ENCODE peak calls at places on chromosomes 3 and 15, in eight cellular contexts. One of them, this sample, is unnamed.

GRCh38 chr15:36294359-36294758 is 285.1 kb upstream of the CDIN1 start:
- DNase-seq in epithelial cell of esophagus: no peak
- DNase-seq in astrocyte of the spinal cord: peak
- DNase-seq in neuronal stem cell: no peak
- DNase-seq in PC-9: no peak
- DNase-seq in right atrium auricular region: no peak
- DNase-seq in fibroblast of pulmonary artery: no peak
- DNase-seq in AG04450: no peak
- DNase-seq in this sample: peak

GRCh38 chr15:101651753-101652097 is 456 bp downstream of the TM2D3 start:
- DNase-seq in epithelial cell of esophagus: peak
- DNase-seq in astrocyte of the spinal cord: peak
- DNase-seq in neuronal stem cell: no peak
- DNase-seq in PC-9: no peak
- DNase-seq in right atrium auricular region: no peak
- DNase-seq in fibroblast of pulmonary artery: no peak
- DNase-seq in AG04450: no peak
- DNase-seq in this sample: no peak

GRCh38 chr15:51226813-51227212 is 111.6 kb downstream of the CYP19A1 start:
- DNase-seq in epithelial cell of esophagus: no peak
- DNase-seq in astrocyte of the spinal cord: no peak
- DNase-seq in neuronal stem cell: no peak
- DNase-seq in PC-9: no peak
- DNase-seq in right atrium auricular region: no peak
- DNase-seq in fibroblast of pulmonary artery: no peak
- DNase-seq in AG04450: no peak
- DNase-seq in this sample: no peak

GRCh38 chr3:174483254-174483653 is 375.9 kb upstream of the NAALADL2 start:
- DNase-seq in epithelial cell of esophagus: no peak
- DNase-seq in astrocyte of the spinal cord: no peak
- DNase-seq in neuronal stem cell: no peak
- DNase-seq in PC-9: no peak
- DNase-seq in right atrium auricular region: no peak
- DNase-seq in fibroblast of pulmonary artery: no peak
- DNase-seq in AG04450: no peak
- DNase-seq in this sample: no peak

GRCh38 chr3:159839561-159840379 is 148.9 kb upstream of the IL12A start:
- DNase-seq in epithelial cell of esophagus: peak
- DNase-seq in astrocyte of the spinal cord: peak
- DNase-seq in neuronal stem cell: peak
- DNase-seq in PC-9: no peak
- DNase-seq in right atrium auricular region: no peak
- DNase-seq in fibroblast of pulmonary artery: no peak
- DNase-seq in AG04450: no peak
- DNase-seq in this sample: no peak

GRCh38 chr3:193782280-193782654 is 189.3 kb downstream of the OPA1 start:
- DNase-seq in epithelial cell of esophagus: peak
- DNase-seq in astrocyte of the spinal cord: peak
- DNase-seq in neuronal stem cell: no peak
- DNase-seq in PC-9: peak
- DNase-seq in right atrium auricular region: no peak
- DNase-seq in fibroblast of pulmonary artery: peak
- DNase-seq in AG04450: no peak
- DNase-seq in this sample: peak

GRCh38 chr15:28977377-28978010 is 91.7 kb downstream of the APBA2 start:
- DNase-seq in epithelial cell of esophagus: peak
- DNase-seq in astrocyte of the spinal cord: peak
- DNase-seq in neuronal stem cell: no peak
- DNase-seq in PC-9: no peak
- DNase-seq in right atrium auricular region: peak
- DNase-seq in fibroblast of pulmonary artery: peak
- DNase-seq in AG04450: peak
- DNase-seq in this sample: no peak

GRCh38 chr3:121998030-121998580 is 23.9 kb downstream of the ILDR1 start:
- DNase-seq in epithelial cell of esophagus: peak
- DNase-seq in astrocyte of the spinal cord: peak
- DNase-seq in neuronal stem cell: no peak
- DNase-seq in PC-9: no peak
- DNase-seq in right atrium auricular region: no peak
- DNase-seq in fibroblast of pulmonary artery: peak
- DNase-seq in AG04450: no peak
- DNase-seq in this sample: no peak

GRCh38 chr3:65830948-65831732 is 207.6 kb downstream of the MAGI1 start:
- DNase-seq in epithelial cell of esophagus: no peak
- DNase-seq in astrocyte of the spinal cord: no peak
- DNase-seq in neuronal stem cell: no peak
- DNase-seq in PC-9: no peak
- DNase-seq in right atrium auricular region: no peak
- DNase-seq in fibroblast of pulmonary artery: peak
- DNase-seq in AG04450: no peak
- DNase-seq in this sample: no peak

GRCh38 chr15:40094156-40094555 is 14.5 kb downstream of the BMF start:
- DNase-seq in epithelial cell of esophagus: no peak
- DNase-seq in astrocyte of the spinal cord: no peak
- DNase-seq in neuronal stem cell: no peak
- DNase-seq in PC-9: no peak
- DNase-seq in right atrium auricular region: no peak
- DNase-seq in fibroblast of pulmonary artery: no peak
- DNase-seq in AG04450: no peak
- DNase-seq in this sample: no peak

GRCh38 chr3:197427013-197427412 is 128.6 kb upstream of the DLG1 start:
- DNase-seq in epithelial cell of esophagus: no peak
- DNase-seq in astrocyte of the spinal cord: no peak
- DNase-seq in neuronal stem cell: no peak
- DNase-seq in PC-9: no peak
- DNase-seq in right atrium auricular region: no peak
- DNase-seq in fibroblast of pulmonary artery: no peak
- DNase-seq in AG04450: no peak
- DNase-seq in this sample: no peak

GRCh38 chr3:50156991-50157493 is 1.9 kb downstream of the SEMA3F start:
- DNase-seq in epithelial cell of esophagus: peak
- DNase-seq in astrocyte of the spinal cord: no peak
- DNase-seq in neuronal stem cell: no peak
- DNase-seq in PC-9: no peak
- DNase-seq in right atrium auricular region: no peak
- DNase-seq in fibroblast of pulmonary artery: peak
- DNase-seq in AG04450: no peak
- DNase-seq in this sample: peak

GRCh38 chr15:56653082-56653481 is 80.2 kb downstream of the ZNF280D start:
- DNase-seq in epithelial cell of esophagus: no peak
- DNase-seq in astrocyte of the spinal cord: no peak
- DNase-seq in neuronal stem cell: no peak
- DNase-seq in PC-9: no peak
- DNase-seq in right atrium auricular region: no peak
- DNase-seq in fibroblast of pulmonary artery: no peak
- DNase-seq in AG04450: no peak
- DNase-seq in this sample: no peak
- H3K4me3 ChIP-seq in epithelial cell of esophagus: no peak
- H3K4me3 ChIP-seq in astrocyte of the spinal cord: no peak
- H3K4me3 ChIP-seq in neuronal stem cell: no peak
- H3K4me3 ChIP-seq in PC-9: no peak
- H3K4me3 ChIP-seq in right atrium auricular region: no peak
- H3K4me3 ChIP-seq in fibroblast of pulmonary artery: no peak
- H3K4me3 ChIP-seq in AG04450: no peak
- H3K4me3 ChIP-seq in this sample: no peak

GRCh38 chr3:52227766-52228165 is 2.3 kb upstream of the TLR9 start:
- DNase-seq in epithelial cell of esophagus: no peak
- DNase-seq in astrocyte of the spinal cord: no peak
- DNase-seq in neuronal stem cell: no peak
- DNase-seq in PC-9: no peak
- DNase-seq in right atrium auricular region: no peak
- DNase-seq in fibroblast of pulmonary artery: no peak
- DNase-seq in AG04450: no peak
- DNase-seq in this sample: no peak

GRCh38 chr3:52226229-52226817 is 878 bp upstream of the TLR9 start:
- DNase-seq in epithelial cell of esophagus: no peak
- DNase-seq in astrocyte of the spinal cord: no peak
- DNase-seq in neuronal stem cell: no peak
- DNase-seq in PC-9: no peak
- DNase-seq in right atrium auricular region: no peak
- DNase-seq in fibroblast of pulmonary artery: no peak
- DNase-seq in AG04450: no peak
- DNase-seq in this sample: no peak

GRCh38 chr3:52228266-52228665 is 2.8 kb upstream of the TLR9 start:
- DNase-seq in epithelial cell of esophagus: no peak
- DNase-seq in astrocyte of the spinal cord: no peak
- DNase-seq in neuronal stem cell: no peak
- DNase-seq in PC-9: no peak
- DNase-seq in right atrium auricular region: no peak
- DNase-seq in fibroblast of pulmonary artery: no peak
- DNase-seq in AG04450: no peak
- DNase-seq in this sample: no peak

GRCh38 chr3:52225452-52226228 is at the start of gene TLR9:
- DNase-seq in epithelial cell of esophagus: no peak
- DNase-seq in astrocyte of the spinal cord: no peak
- DNase-seq in neuronal stem cell: no peak
- DNase-seq in PC-9: no peak
- DNase-seq in right atrium auricular region: no peak
- DNase-seq in fibroblast of pulmonary artery: no peak
- DNase-seq in AG04450: no peak
- DNase-seq in this sample: no peak

DNA sequence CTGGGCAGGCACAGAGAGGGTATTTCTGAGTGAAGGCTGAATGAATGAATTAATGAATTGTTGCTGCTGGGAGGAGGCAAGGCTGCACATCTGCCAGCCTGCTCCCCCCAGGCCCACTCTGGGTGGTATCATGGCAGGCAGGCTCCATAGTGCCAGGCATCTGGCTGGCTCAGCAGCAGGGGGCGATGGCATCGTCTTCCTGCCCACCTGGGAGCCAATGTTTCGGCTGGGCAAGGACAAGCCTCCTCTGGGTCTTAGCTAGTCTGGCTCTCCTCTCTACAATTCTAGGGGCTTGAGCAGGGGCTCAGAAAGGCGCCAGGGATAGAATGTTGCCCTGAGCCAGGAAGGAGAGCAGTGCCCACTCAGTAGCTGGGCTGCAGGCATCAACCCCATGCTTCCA is 1.7 kb upstream of the TLR9 start:
- DNase-seq in epithelial cell of esophagus: no peak
- DNase-seq in astrocyte of the spinal cord: no peak
- DNase-seq in neuronal stem cell: no peak
- DNase-seq in PC-9: no peak
- DNase-seq in right atrium auricular region: no peak
- DNase-seq in fibroblast of pulmonary artery: no peak
- DNase-seq in AG04450: no peak
- DNase-seq in this sample: no peak
- H3K4me3 ChIP-seq in epithelial cell of esophagus: no peak
- H3K4me3 ChIP-seq in astrocyte of the spinal cord: no peak
- H3K4me3 ChIP-seq in neuronal stem cell: no peak
- H3K4me3 ChIP-seq in PC-9: no peak
- H3K4me3 ChIP-seq in right atrium auricular region: no peak
- H3K4me3 ChIP-seq in fibroblast of pulmonary artery: no peak
- H3K4me3 ChIP-seq in AG04450: no peak
- H3K4me3 ChIP-seq in this sample: no peak

GRCh38 chr3:60107275-60107674 is 1057.5 kb upstream of the CFAP20DC start:
- DNase-seq in epithelial cell of esophagus: no peak
- DNase-seq in astrocyte of the spinal cord: no peak
- DNase-seq in neuronal stem cell: no peak
- DNase-seq in PC-9: no peak
- DNase-seq in right atrium auricular region: no peak
- DNase-seq in fibroblast of pulmonary artery: no peak
- DNase-seq in AG04450: no peak
- DNase-seq in this sample: no peak

GRCh38 chr3:60102154-60102553 is 1052.3 kb upstream of the CFAP20DC start:
- DNase-seq in epithelial cell of esophagus: no peak
- DNase-seq in astrocyte of the spinal cord: no peak
- DNase-seq in neuronal stem cell: no peak
- DNase-seq in PC-9: no peak
- DNase-seq in right atrium auricular region: no peak
- DNase-seq in fibroblast of pulmonary artery: no peak
- DNase-seq in AG04450: no peak
- DNase-seq in this sample: no peak

GRCh38 chr3:60101628-60102027 is 1051.8 kb upstream of the CFAP20DC start:
- DNase-seq in epithelial cell of esophagus: no peak
- DNase-seq in astrocyte of the spinal cord: no peak
- DNase-seq in neuronal stem cell: no peak
- DNase-seq in PC-9: no peak
- DNase-seq in right atrium auricular region: no peak
- DNase-seq in fibroblast of pulmonary artery: peak
- DNase-seq in AG04450: no peak
- DNase-seq in this sample: no peak

DNA sequence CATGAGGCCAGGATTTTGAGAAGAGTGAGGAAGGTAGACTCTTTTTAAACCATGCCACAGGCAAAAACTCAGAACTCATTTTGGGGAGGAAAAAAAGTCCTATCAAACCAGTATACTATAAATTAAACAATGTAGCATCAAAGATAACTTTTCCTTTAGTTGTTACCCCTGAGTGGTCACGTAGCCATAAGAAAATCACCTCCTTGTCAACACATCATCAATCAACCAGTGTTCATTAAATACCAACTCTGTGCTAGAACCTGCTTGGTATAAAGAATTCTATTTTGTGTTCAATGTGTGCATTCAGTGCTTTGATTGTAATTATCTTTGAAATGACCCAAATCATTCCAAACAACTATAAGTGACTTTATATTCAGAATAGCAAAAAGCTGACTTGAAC is 1054.2 kb upstream of the CFAP20DC start:
- DNase-seq in epithelial cell of esophagus: no peak
- DNase-seq in astrocyte of the spinal cord: no peak
- DNase-seq in neuronal stem cell: no peak
- DNase-seq in PC-9: no peak
- DNase-seq in right atrium auricular region: no peak
- DNase-seq in fibroblast of pulmonary artery: no peak
- DNase-seq in AG04450: no peak
- DNase-seq in this sample: no peak
- H3K4me3 ChIP-seq in epithelial cell of esophagus: no peak
- H3K4me3 ChIP-seq in astrocyte of the spinal cord: no peak
- H3K4me3 ChIP-seq in neuronal stem cell: no peak
- H3K4me3 ChIP-seq in PC-9: no peak
- H3K4me3 ChIP-seq in right atrium auricular region: no peak
- H3K4me3 ChIP-seq in fibroblast of pulmonary artery: no peak
- H3K4me3 ChIP-seq in AG04450: no peak
- H3K4me3 ChIP-seq in this sample: no peak

GRCh38 chr3:78979083-78979482 is 788.7 kb downstream of the ROBO1 start:
- DNase-seq in epithelial cell of esophagus: no peak
- DNase-seq in astrocyte of the spinal cord: no peak
- DNase-seq in neuronal stem cell: peak
- DNase-seq in PC-9: no peak
- DNase-seq in right atrium auricular region: no peak
- DNase-seq in fibroblast of pulmonary artery: no peak
- DNase-seq in AG04450: no peak
- DNase-seq in this sample: no peak

GRCh38 chr3:78974181-78974770 is 793.5 kb downstream of the ROBO1 start:
- DNase-seq in epithelial cell of esophagus: peak
- DNase-seq in astrocyte of the spinal cord: peak
- DNase-seq in neuronal stem cell: no peak
- DNase-seq in PC-9: no peak
- DNase-seq in right atrium auricular region: no peak
- DNase-seq in fibroblast of pulmonary artery: peak
- DNase-seq in AG04450: no peak
- DNase-seq in this sample: no peak

GRCh38 chr3:78976200-78976599 is 791.6 kb downstream of the ROBO1 start:
- DNase-seq in epithelial cell of esophagus: no peak
- DNase-seq in astrocyte of the spinal cord: no peak
- DNase-seq in neuronal stem cell: no peak
- DNase-seq in PC-9: no peak
- DNase-seq in right atrium auricular region: no peak
- DNase-seq in fibroblast of pulmonary artery: no peak
- DNase-seq in AG04450: no peak
- DNase-seq in this sample: no peak

GRCh38 chr3:78977073-78977472 is 790.7 kb downstream of the ROBO1 start:
- DNase-seq in epithelial cell of esophagus: no peak
- DNase-seq in astrocyte of the spinal cord: no peak
- DNase-seq in neuronal stem cell: no peak
- DNase-seq in PC-9: no peak
- DNase-seq in right atrium auricular region: no peak
- DNase-seq in fibroblast of pulmonary artery: no peak
- DNase-seq in AG04450: no peak
- DNase-seq in this sample: no peak

GRCh38 chr3:78978037-78978436 is 789.8 kb downstream of the ROBO1 start:
- DNase-seq in epithelial cell of esophagus: peak
- DNase-seq in astrocyte of the spinal cord: peak
- DNase-seq in neuronal stem cell: no peak
- DNase-seq in PC-9: no peak
- DNase-seq in right atrium auricular region: no peak
- DNase-seq in fibroblast of pulmonary artery: peak
- DNase-seq in AG04450: no peak
- DNase-seq in this sample: no peak
- H3K4me3 ChIP-seq in epithelial cell of esophagus: no peak
- H3K4me3 ChIP-seq in astrocyte of the spinal cord: no peak
- H3K4me3 ChIP-seq in neuronal stem cell: no peak
- H3K4me3 ChIP-seq in PC-9: no peak
- H3K4me3 ChIP-seq in right atrium auricular region: no peak
- H3K4me3 ChIP-seq in fibroblast of pulmonary artery: no peak
- H3K4me3 ChIP-seq in AG04450: no peak
- H3K4me3 ChIP-seq in this sample: no peak